ENCODE peak calls at places on chromosomes 12 and 14, in eight cellular contexts. One of them, this sample, is unnamed.
A peak's percentile ranks its signal among the peaks of the same experiment; 100 is the strongest.

GRCh38 chr12:98438826-98439225 is 76.6 kb upstream of the TMPO start:
- DNase-seq in vagina: no peak
- DNase-seq in GM12878: no peak
- DNase-seq in ascending aorta: no peak
- DNase-seq in GM23248: peak; percentile 6
- DNase-seq in tibial nerve: no peak
- DNase-seq in aorta: no peak
- DNase-seq in trophoblast cell: no peak
- DNase-seq in this sample: no peak

GRCh38 chr12:64580681-64581080 is 29.6 kb upstream of the RASSF3 start:
- DNase-seq in trophoblast cell: peak; percentile 73
- DNase-seq in GM23248: no peak
- DNase-seq in GM12878: no peak
- DNase-seq in tibial nerve: no peak
- DNase-seq in ascending aorta: no peak
- DNase-seq in aorta: no peak
- DNase-seq in vagina: no peak
- DNase-seq in this sample: no peak

GRCh38 chr12:99983721-99984258 is 946 bp downstream of the ANKS1B start:
- DNase-seq in tibial nerve: no peak
- DNase-seq in GM12878: no peak
- DNase-seq in GM23248: peak; percentile 17
- DNase-seq in aorta: no peak
- DNase-seq in vagina: no peak
- DNase-seq in ascending aorta: no peak
- DNase-seq in trophoblast cell: peak; percentile 61
- DNase-seq in this sample: no peak

GRCh38 chr12:52362118-52362726 is 5.1 kb downstream of the KRT85 start:
- DNase-seq in GM23248: no peak
- DNase-seq in GM12878: no peak
- DNase-seq in vagina: no peak
- DNase-seq in aorta: no peak
- DNase-seq in tibial nerve: no peak
- DNase-seq in trophoblast cell: no peak
- DNase-seq in ascending aorta: no peak
- DNase-seq in this sample: no peak

GRCh38 chr12:131132118-131132892 is 178.6 kb downstream of the ADGRD1 start:
- DNase-seq in GM23248: peak; percentile 85
- DNase-seq in vagina: peak; percentile 90
- DNase-seq in ascending aorta: peak; percentile 66
- DNase-seq in GM12878: no peak
- DNase-seq in trophoblast cell: peak; percentile 64
- DNase-seq in tibial nerve: peak; percentile 62
- DNase-seq in aorta: peak; percentile 71
- DNase-seq in this sample: peak; percentile 63

GRCh38 chr12:79737875-79738718 is 47.3 kb upstream of the PAWR start:
- DNase-seq in trophoblast cell: peak; percentile 81
- DNase-seq in GM23248: peak; percentile 60
- DNase-seq in GM12878: peak; percentile 16
- DNase-seq in aorta: no peak
- DNase-seq in ascending aorta: no peak
- DNase-seq in tibial nerve: no peak
- DNase-seq in vagina: no peak
- DNase-seq in this sample: no peak

GRCh38 chr14:28867571-28867970 is 101.0 kb downstream of the FOXG1 start:
- DNase-seq in vagina: no peak
- DNase-seq in trophoblast cell: no peak
- DNase-seq in tibial nerve: no peak
- DNase-seq in aorta: no peak
- DNase-seq in ascending aorta: no peak
- DNase-seq in GM23248: peak; percentile 3
- DNase-seq in GM12878: no peak
- DNase-seq in this sample: no peak

GRCh38 chr14:32472512-32473472 is 143.7 kb downstream of the AKAP6 start:
- DNase-seq in vagina: no peak
- DNase-seq in trophoblast cell: peak; percentile 31
- DNase-seq in ascending aorta: no peak
- DNase-seq in GM12878: no peak
- DNase-seq in aorta: no peak
- DNase-seq in GM23248: peak; percentile 73
- DNase-seq in tibial nerve: no peak
- DNase-seq in this sample: no peak

GRCh38 chr14:67553547-67553946 is 20.5 kb downstream of the PLEKHH1 start:
- DNase-seq in ascending aorta: no peak
- DNase-seq in tibial nerve: no peak
- DNase-seq in vagina: no peak
- DNase-seq in GM12878: no peak
- DNase-seq in trophoblast cell: no peak
- DNase-seq in aorta: no peak
- DNase-seq in GM23248: no peak
- DNase-seq in this sample: no peak

GRCh38 chr14:68530443-68530842 is 262.4 kb downstream of the ZFP36L1 start:
- DNase-seq in aorta: no peak
- DNase-seq in GM23248: no peak
- DNase-seq in tibial nerve: no peak
- DNase-seq in ascending aorta: no peak
- DNase-seq in trophoblast cell: no peak
- DNase-seq in vagina: no peak
- DNase-seq in GM12878: no peak
- DNase-seq in this sample: no peak

GRCh38 chr12:6547987-6548386 is 7.9 kb downstream of the IFFO1 start:
- DNase-seq in GM12878: no peak
- DNase-seq in vagina: no peak
- DNase-seq in aorta: no peak
- DNase-seq in tibial nerve: no peak
- DNase-seq in trophoblast cell: no peak
- DNase-seq in GM23248: peak; percentile 87
- DNase-seq in ascending aorta: peak; percentile 66
- DNase-seq in this sample: no peak

GRCh38 chr12:20006856-20007255 is 361.5 kb upstream of the PDE3A start:
- DNase-seq in aorta: no peak
- DNase-seq in vagina: no peak
- DNase-seq in GM12878: no peak
- DNase-seq in GM23248: peak; percentile 47
- DNase-seq in tibial nerve: no peak
- DNase-seq in trophoblast cell: no peak
- DNase-seq in ascending aorta: no peak
- DNase-seq in this sample: no peak

GRCh38 chr12:20003252-20003651 is 365.1 kb upstream of the PDE3A start:
- DNase-seq in ascending aorta: no peak
- DNase-seq in GM23248: no peak
- DNase-seq in vagina: no peak
- DNase-seq in GM12878: no peak
- DNase-seq in tibial nerve: no peak
- DNase-seq in aorta: no peak
- DNase-seq in trophoblast cell: no peak
- DNase-seq in this sample: no peak

GRCh38 chr12:20004951-20005350 is 363.4 kb upstream of the PDE3A start:
- DNase-seq in tibial nerve: no peak
- DNase-seq in ascending aorta: no peak
- DNase-seq in GM23248: peak; percentile 45
- DNase-seq in vagina: no peak
- DNase-seq in aorta: no peak
- DNase-seq in GM12878: no peak
- DNase-seq in trophoblast cell: no peak
- DNase-seq in this sample: no peak

GRCh38 chr12:20011200-20011599 is 357.1 kb upstream of the PDE3A start:
- DNase-seq in GM23248: no peak
- DNase-seq in ascending aorta: no peak
- DNase-seq in vagina: no peak
- DNase-seq in GM12878: no peak
- DNase-seq in tibial nerve: no peak
- DNase-seq in trophoblast cell: no peak
- DNase-seq in aorta: no peak
- DNase-seq in this sample: peak; percentile 61

GRCh38 chr12:20007331-20007730 is 361.0 kb upstream of the PDE3A start:
- DNase-seq in GM23248: peak; percentile 69
- DNase-seq in aorta: no peak
- DNase-seq in GM12878: no peak
- DNase-seq in tibial nerve: no peak
- DNase-seq in ascending aorta: no peak
- DNase-seq in trophoblast cell: no peak
- DNase-seq in vagina: no peak
- DNase-seq in this sample: no peak
- H3K27ac ChIP-seq in GM23248: peak overlapping the region; percentile 44
- H3K27ac ChIP-seq in aorta: no peak overlapping the region
- H3K27ac ChIP-seq in GM12878: no peak overlapping the region
- H3K27ac ChIP-seq in tibial nerve: no peak overlapping the region
- H3K27ac ChIP-seq in ascending aorta: no peak overlapping the region
- H3K27ac ChIP-seq in trophoblast cell: no peak overlapping the region
- H3K27ac ChIP-seq in vagina: no peak overlapping the region
- H3K27ac ChIP-seq in this sample: no peak overlapping the region

GRCh38 chr14:101463566-101464171 is 97.6 kb upstream of the DIO3 start:
- DNase-seq in GM12878: no peak
- DNase-seq in tibial nerve: no peak
- DNase-seq in aorta: no peak
- DNase-seq in ascending aorta: peak; percentile 44
- DNase-seq in trophoblast cell: no peak
- DNase-seq in GM23248: no peak
- DNase-seq in vagina: peak; percentile 81
- DNase-seq in this sample: no peak
- H3K27me3 ChIP-seq in GM12878: no peaks in the 10 kb centered on the region
- H3K27me3 ChIP-seq in tibial nerve: peaks cover 30% of the 10 kb centered on the region
- H3K27me3 ChIP-seq in aorta: no peaks in the 10 kb centered on the region
- H3K27me3 ChIP-seq in ascending aorta: no peaks in the 10 kb centered on the region
- H3K27me3 ChIP-seq in trophoblast cell: no peaks in the 10 kb centered on the region
- H3K27me3 ChIP-seq in GM23248: peaks cover 26% of the 10 kb centered on the region
- H3K27me3 ChIP-seq in vagina: no peaks in the 10 kb centered on the region
- H3K27me3 ChIP-seq in this sample: peaks cover 6% of the 10 kb centered on the region

GRCh38 chr14:54775486-54776100 is 127.0 kb downstream of the GCH1 start:
- DNase-seq in trophoblast cell: no peak
- DNase-seq in GM23248: no peak
- DNase-seq in vagina: no peak
- DNase-seq in tibial nerve: no peak
- DNase-seq in ascending aorta: peak; percentile 63
- DNase-seq in aorta: no peak
- DNase-seq in GM12878: no peak
- DNase-seq in this sample: no peak

GRCh38 chr14:54774824-54775223 is 127.8 kb downstream of the GCH1 start:
- DNase-seq in aorta: no peak
- DNase-seq in tibial nerve: no peak
- DNase-seq in trophoblast cell: no peak
- DNase-seq in ascending aorta: no peak
- DNase-seq in GM23248: no peak
- DNase-seq in GM12878: no peak
- DNase-seq in vagina: no peak
- DNase-seq in this sample: no peak

GRCh38 chr14:54771411-54772027 is 131.1 kb downstream of the GCH1 start:
- DNase-seq in trophoblast cell: peak; percentile 84
- DNase-seq in GM12878: no peak
- DNase-seq in vagina: no peak
- DNase-seq in ascending aorta: no peak
- DNase-seq in GM23248: no peak
- DNase-seq in tibial nerve: no peak
- DNase-seq in aorta: no peak
- DNase-seq in this sample: no peak

GRCh38 chr14:54772451-54772881 is 130.2 kb downstream of the GCH1 start:
- DNase-seq in ascending aorta: no peak
- DNase-seq in aorta: no peak
- DNase-seq in trophoblast cell: peak; percentile 87
- DNase-seq in GM23248: peak; percentile 73
- DNase-seq in vagina: no peak
- DNase-seq in tibial nerve: no peak
- DNase-seq in GM12878: no peak
- DNase-seq in this sample: no peak

DNA sequence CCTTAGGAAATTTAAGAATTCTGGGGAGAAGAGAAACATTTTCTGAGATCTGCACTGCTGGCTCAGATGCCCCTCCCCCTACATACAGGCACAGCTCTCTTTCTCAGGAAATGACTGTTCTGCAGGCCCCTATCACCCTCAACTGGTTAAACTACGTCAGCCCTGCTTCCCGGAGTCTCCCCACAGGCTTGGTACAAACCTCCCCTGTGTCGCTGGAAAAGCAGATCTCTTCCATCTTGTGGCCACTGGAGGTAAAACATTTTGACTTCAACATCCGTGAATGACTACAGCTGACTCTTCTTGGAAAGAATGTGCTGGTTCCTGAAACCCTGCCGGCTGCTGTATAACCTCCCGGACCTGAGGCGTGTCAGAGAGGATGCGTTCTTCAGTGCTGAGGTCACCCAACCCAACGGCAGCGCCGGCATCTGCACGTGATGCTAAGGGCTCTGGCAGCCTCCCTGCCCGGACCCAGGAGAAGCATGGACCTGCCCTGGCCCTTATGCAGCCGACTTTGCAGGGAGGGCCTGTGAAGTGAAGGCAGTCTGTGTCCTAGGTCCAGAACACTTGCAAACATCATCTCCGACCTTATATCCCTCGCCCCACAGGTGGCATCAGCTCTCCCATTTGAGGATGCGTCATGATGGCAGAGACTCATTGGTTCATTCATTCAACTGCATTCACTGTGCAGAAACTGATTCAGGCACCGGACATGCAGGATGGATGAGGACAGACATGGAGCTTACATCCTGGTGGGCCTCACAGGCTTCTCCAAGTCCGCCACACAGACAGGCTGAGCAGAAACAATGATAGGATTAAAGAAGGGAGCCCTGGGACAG is 129.2 kb downstream of the GCH1 start:
- DNase-seq in GM12878: peak; percentile 35
- DNase-seq in trophoblast cell: peak; percentile 100
- DNase-seq in GM23248: peak; percentile 99
- DNase-seq in tibial nerve: peak; percentile 61
- DNase-seq in ascending aorta: peak; percentile 98
- DNase-seq in aorta: peak; percentile 92
- DNase-seq in vagina: no peak
- DNase-seq in this sample: peak; percentile 82
- H3K27ac ChIP-seq in GM12878: no peak overlapping the region
- H3K27ac ChIP-seq in trophoblast cell: peak overlapping the region; percentile 93
- H3K27ac ChIP-seq in GM23248: peak overlapping the region; percentile 99
- H3K27ac ChIP-seq in tibial nerve: peak overlapping the region; percentile 92
- H3K27ac ChIP-seq in ascending aorta: peak overlapping the region; percentile 97
- H3K27ac ChIP-seq in aorta: peak overlapping the region; percentile 98
- H3K27ac ChIP-seq in vagina: peak overlapping the region; percentile 86
- H3K27ac ChIP-seq in this sample: peak overlapping the region; percentile 94

GRCh38 chr12:4584281-4584680 is 22.3 kb downstream of the DYRK4 start:
- DNase-seq in vagina: no peak
- DNase-seq in ascending aorta: no peak
- DNase-seq in tibial nerve: no peak
- DNase-seq in GM12878: no peak
- DNase-seq in GM23248: no peak
- DNase-seq in trophoblast cell: no peak
- DNase-seq in aorta: no peak
- DNase-seq in this sample: no peak
- H3K27me3 ChIP-seq in vagina: no peaks in the 10 kb centered on the region
- H3K27me3 ChIP-seq in ascending aorta: no peaks in the 10 kb centered on the region
- H3K27me3 ChIP-seq in tibial nerve: no peaks in the 10 kb centered on the region
- H3K27me3 ChIP-seq in GM12878: no peaks in the 10 kb centered on the region
- H3K27me3 ChIP-seq in GM23248: no peaks in the 10 kb centered on the region
- H3K27me3 ChIP-seq in trophoblast cell: no peaks in the 10 kb centered on the region
- H3K27me3 ChIP-seq in aorta: no peaks in the 10 kb centered on the region
- H3K27me3 ChIP-seq in this sample: no peaks in the 10 kb centered on the region